ENCODE peak calls at places on chromosomes 3 and 15, in four cellular contexts. H, C, K and Y are unnamed samples.

GRCh38 chr3:33385423-33385822 is 54.8 kb downstream of the UBP1 start:
- DNase-seq in H (no peak), C (no peak), K (peak; percentile 12), Y (no peak)

GRCh38 chr3:98846101-98846500 is 55.4 kb downstream of the DCBLD2 start:
- DNase-seq in H (no peak), C (no peak), K (no peak), Y (no peak)

GRCh38 chr3:36603423-36603822 is 160.9 kb downstream of the DCLK3 start:
- DNase-seq in H (no peak), C (no peak), K (no peak), Y (no peak)

GRCh38 chr15:39919740-39920509 is at the start of gene GPR176:
- DNase-seq in H (peak; percentile 63), C (no peak), K (peak; percentile 64), Y (peak; percentile 52)

GRCh38 chr15:68503791-68504720 is 72.1 kb upstream of the ITGA11 start:
- DNase-seq in H (no peak), C (no peak), K (no peak), Y (no peak)

GRCh38 chr15:88428805-88429605 is 38.2 kb downstream of the MRPL46 start:
- DNase-seq in H (no peak), C (no peak), K (no peak), Y (no peak)

GRCh38 chr15:83457149-83457548 is 10.0 kb downstream of the SH3GL3 start:
- DNase-seq in H (no peak), C (no peak), K (no peak), Y (no peak)

GRCh38 chr15:28989239-28989830 is 103.6 kb downstream of the APBA2 start:
- DNase-seq in H (peak; percentile 77), C (peak; percentile 13), K (peak; percentile 39), Y (no peak)

GRCh38 chr3:118970819-118971218 is 63.8 kb downstream of the IGSF11 start:
- DNase-seq in H (no peak), C (no peak), K (no peak), Y (no peak)

GRCh38 chr3:297585-297984 is 101.0 kb downstream of the CHL1 start:
- DNase-seq in H (no peak), C (no peak), K (no peak), Y (no peak)

GRCh38 chr15:35697549-35698299 is 151.8 kb upstream of the DPH6 start:
- DNase-seq in H (no peak), C (no peak), K (peak; percentile 17), Y (no peak)

GRCh38 chr3:88626426-88627120 is 476.8 kb downstream of the C3orf38 start:
- DNase-seq in H (no peak), C (no peak), K (no peak), Y (no peak)

GRCh38 chr3:88628901-88629300 is 478.5 kb upstream of the EPHA3 start:
- DNase-seq in H (no peak), C (no peak), K (no peak), Y (no peak)

DNA sequence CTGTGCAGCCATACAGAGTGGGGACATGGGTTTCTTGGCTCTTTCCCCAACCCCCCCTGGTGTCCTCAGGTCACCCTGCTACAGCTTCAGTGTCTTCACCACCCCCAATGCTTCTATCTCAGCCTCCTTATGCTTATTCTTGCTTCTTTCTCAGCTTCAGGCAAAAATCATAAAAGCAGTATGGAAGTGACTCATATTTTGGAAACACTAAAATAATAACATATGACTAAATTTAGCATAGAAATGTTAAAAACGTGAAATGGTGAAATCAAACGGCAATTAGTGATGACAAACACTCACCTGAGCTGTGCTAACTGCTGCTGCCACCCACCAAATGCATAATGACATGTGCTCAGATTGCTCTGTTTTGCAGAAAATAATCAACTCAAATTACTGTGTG is 475.2 kb upstream of the EPHA3 start:
- DNase-seq in H (no peak), C (no peak), K (no peak), Y (no peak)
- TF ChIP-seq CTCF in H (no peak), C (no peak), K (no peak), Y (no peak)

DNA sequence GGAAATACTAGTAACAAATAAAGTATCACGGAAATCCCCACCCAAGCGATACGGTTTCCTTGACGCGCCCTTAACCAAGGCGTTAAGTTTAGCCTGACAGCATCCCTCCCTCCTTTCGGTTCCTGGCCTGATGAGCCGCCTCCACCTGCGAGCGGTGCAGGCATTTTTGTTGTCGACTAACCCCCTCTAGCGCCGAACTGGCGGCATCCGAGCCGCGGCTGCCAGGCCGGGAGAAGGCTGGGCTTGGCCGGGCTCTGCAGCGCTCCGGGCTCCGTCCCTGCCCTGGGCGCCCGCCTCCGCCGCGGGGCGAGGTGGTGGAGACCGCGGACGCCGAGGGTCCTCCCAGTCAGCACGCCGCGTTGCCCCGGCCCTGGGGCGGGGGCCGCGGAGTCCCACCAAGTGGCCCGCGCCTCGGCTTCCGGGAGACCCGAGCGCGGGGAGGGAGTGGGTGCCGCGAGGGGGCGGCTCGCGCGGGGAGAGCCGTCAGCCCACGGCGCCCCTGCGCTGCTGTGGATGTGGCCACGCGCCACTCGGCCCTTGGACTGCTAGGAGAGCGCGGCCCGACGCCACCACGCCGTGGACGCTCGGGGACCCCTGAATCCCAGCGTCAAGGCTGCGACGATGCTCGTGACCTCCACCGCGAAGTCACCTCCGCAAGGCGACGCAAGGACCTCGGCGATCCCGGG is 1.1 kb upstream of the EPHA6 start:
- DNase-seq in H (peak; percentile 83), C (peak; percentile 92), K (peak; percentile 73), Y (peak; percentile 87)
- TF ChIP-seq CTCF in H (peak; percentile 70), C (peak; percentile 82), K (peak; percentile 66), Y (peak; percentile 52)

DNA sequence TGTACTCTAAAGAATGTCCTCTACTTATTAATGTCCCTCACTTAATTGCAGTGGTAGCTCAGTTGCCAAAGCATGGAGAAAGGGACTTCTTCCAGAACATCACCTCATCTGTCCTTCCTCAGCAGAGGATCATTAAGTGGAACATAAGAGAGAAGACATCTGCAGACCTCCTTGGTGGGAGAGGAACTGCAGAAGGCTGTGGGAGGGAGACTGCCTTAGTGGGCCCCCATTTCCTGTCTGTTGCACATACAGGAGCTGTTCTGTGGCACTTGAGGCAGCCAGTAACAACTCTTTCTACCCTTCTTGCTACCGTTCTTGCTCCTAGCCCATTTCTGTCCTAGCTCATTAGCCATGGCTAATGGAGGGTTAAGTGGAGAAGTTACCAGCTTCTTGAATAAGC is 33.6 kb downstream of the HPS3 start:
- DNase-seq in H (no peak), C (no peak), K (no peak), Y (no peak)
- TF ChIP-seq CTCF in H (no peak), C (no peak), K (no peak), Y (no peak)

GRCh38 chr15:63086967-63087366 is 34.7 kb upstream of the LACTB start:
- DNase-seq in H (no peak), C (no peak), K (no peak), Y (no peak)

GRCh38 chr15:63085289-63085688 is 36.4 kb upstream of the LACTB start:
- DNase-seq in H (no peak), C (no peak), K (no peak), Y (no peak)

GRCh38 chr15:63088532-63089245 is 33.0 kb upstream of the LACTB start:
- DNase-seq in H (no peak), C (no peak), K (peak; percentile 52), Y (no peak)

GRCh38 chr15:63084806-63085205 is 36.9 kb upstream of the LACTB start:
- DNase-seq in H (no peak), C (no peak), K (no peak), Y (no peak)

GRCh38 chr15:63086271-63086670 is 35.4 kb upstream of the LACTB start:
- DNase-seq in H (no peak), C (no peak), K (no peak), Y (no peak)
- TF ChIP-seq CTCF in H (no peak), C (no peak), K (no peak), Y (no peak)

DNA sequence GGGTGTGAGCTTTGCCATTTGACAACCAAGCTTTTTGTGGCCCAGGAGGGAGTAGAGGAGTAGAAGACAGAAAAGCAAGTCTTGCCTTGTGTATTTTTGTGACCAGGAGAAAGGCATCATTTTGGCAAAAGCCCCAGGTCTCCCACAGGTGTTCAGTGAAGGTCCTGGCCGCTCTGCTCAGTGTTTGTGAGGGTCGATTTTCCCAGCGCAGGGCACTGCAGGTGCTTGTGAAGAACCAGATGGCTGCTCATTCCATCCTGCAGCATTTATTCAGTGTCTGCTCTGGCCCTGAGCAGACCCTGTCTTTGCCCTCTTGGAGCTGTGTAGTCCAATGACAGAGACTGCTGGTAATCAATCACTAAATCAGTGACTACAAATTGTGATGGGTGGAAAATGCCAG is 19.5 kb downstream of the TRAK1 start:
- DNase-seq in H (no peak), C (no peak), K (no peak), Y (no peak)
- TF ChIP-seq CTCF in H (no peak), C (no peak), K (no peak), Y (no peak)

DNA sequence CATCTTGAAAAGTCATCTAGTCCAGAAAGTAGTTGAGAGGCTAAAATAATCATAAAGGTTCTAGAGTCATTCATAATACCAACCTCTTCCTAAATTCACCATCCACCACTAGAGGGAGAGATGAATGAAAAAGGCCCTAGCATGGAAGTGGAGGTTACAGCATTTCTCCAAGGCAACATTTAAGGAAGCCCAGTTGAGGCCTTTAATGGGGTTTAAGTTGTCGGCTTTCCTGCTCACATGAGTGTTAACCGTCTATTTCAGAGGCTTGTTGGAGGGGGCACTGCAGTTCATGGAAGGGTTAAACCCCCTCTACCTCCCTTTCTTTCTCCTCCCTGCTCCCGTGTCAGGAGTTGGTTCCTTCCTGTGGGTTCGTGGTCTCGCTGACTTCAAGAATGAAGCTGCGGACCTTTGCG is 3.8 kb upstream of the SLCO3A1 start:
- DNase-seq in H (no peak), C (peak; percentile 43), K (peak; percentile 70), Y (no peak)
- TF ChIP-seq CTCF in H (peak; percentile 69), C (peak; percentile 63), K (peak; percentile 62), Y (no peak)

DNA sequence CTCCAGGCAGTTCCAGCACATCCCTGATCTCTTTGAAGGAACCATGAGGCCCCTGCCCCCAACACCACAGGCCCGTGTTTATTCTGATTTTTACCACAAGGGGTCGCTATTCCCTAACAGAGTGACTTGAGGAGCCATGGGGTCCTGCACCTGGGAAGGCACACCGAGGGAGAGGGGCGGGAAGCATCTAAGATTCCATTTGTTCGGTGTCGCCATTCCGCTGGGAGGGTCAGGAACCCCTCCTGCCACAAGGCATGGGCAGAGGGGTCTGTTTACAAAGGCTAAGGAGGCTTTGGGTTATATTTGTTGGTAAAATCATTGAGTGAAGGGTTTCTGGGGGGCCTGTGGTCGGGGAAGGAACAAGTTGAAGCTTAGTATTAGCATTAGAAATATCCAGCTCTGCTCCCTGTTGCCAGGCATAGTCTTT is 77.1 kb downstream of the WDR76 start:
- DNase-seq in H (peak; percentile 52), C (peak; percentile 63), K (peak; percentile 44), Y (peak; percentile 79)
- TF ChIP-seq CTCF in H (peak; percentile 91), C (peak; percentile 93), K (peak; percentile 74), Y (peak; percentile 73)